ENCODE peak calls at places on chromosomes 12 and 14, in eight cellular contexts. A is choroid plexus epithelial cell; D is stimulated activated CD4-positive, alpha-beta T cell treated with anti-CD3 and anti-CD28 coated beads, Interleukin-15, amount 100 ng/mL, for 24 hours; P is activated T-cell treated with anti-CD3 and anti-CD28 coated beads, Interleukin-2, amount 50 U/mL, for 4 hours; M is sciatic nerve; F is NCI-H1092; O is RPMI7951; U is body of pancreas. K is an unnamed sample.

GRCh38 chr14:94474581-94475031 is 1.4 kb downstream of the SERPINA9 start:
- DNase-seq in D (no peak), P (no peak), A (peak; percentile 71), M (no peak), O (no peak), U (no peak), F (no peak), K (no peak)

GRCh38 chr14:73728106-73729014 is 14.2 kb upstream of the PNMA1 start:
- DNase-seq in U (peak; percentile 87), M (peak; percentile 94), P (peak; percentile 92), O (peak; percentile 73), A (peak; percentile 82), F (peak; percentile 30), D (peak; percentile 92), K (peak; percentile 94)

GRCh38 chr12:10667581-10667980 is 6.3 kb downstream of the STYK1 start:
- DNase-seq in U (no peak), P (no peak), O (no peak), D (no peak), M (no peak), A (no peak), F (no peak), K (no peak)

GRCh38 chr14:64725879-64726584 is 21.8 kb downstream of the PLEKHG3 start:
- DNase-seq in P (no peak), A (no peak), F (no peak), D (no peak), O (no peak), M (no peak), U (no peak), K (no peak)

GRCh38 chr14:38211258-38211735 is 3.6 kb downstream of the SSTR1 start:
- DNase-seq in U (no peak), A (no peak), M (no peak), D (no peak), F (no peak), P (no peak), O (no peak), K (no peak)

GRCh38 chr12:97308576-97309198 is 153.9 kb upstream of the RMST start:
- DNase-seq in D (no peak), O (peak; percentile 29), A (peak; percentile 73), P (no peak), F (peak; percentile 13), U (peak; percentile 23), M (no peak), K (no peak)

GRCh38 chr12:15336772-15337553 is 14.7 kb downstream of the PTPRO start:
- DNase-seq in A (peak; percentile 74), P (no peak), O (peak; percentile 34), F (no peak), M (no peak), D (no peak), U (no peak), K (no peak)

GRCh38 chr14:74133833-74134481 is 49.2 kb downstream of the LIN52 start:
- DNase-seq in A (no peak), M (no peak), P (no peak), U (no peak), D (no peak), O (no peak), F (no peak), K (no peak)

GRCh38 chr12:78470354-78471195 is 394.0 kb upstream of the SYT1 start:
- DNase-seq in U (peak; percentile 20), M (no peak), D (peak; percentile 1), F (peak; percentile 15), O (peak; percentile 51), A (peak; percentile 81), P (no peak), K (no peak)

GRCh38 chr12:20443792-20444191 is 75.5 kb downstream of the PDE3A start:
- DNase-seq in U (no peak), O (no peak), A (no peak), D (no peak), P (no peak), F (no peak), M (no peak), K (no peak)

GRCh38 chr14:104637546-104638003 is 33.0 kb upstream of the TMEM179 start:
- DNase-seq in P (no peak), M (no peak), F (no peak), A (no peak), U (no peak), O (no peak), D (no peak), K (no peak)

GRCh38 chr12:92814584-92814983 is 111.8 kb downstream of the PLEKHG7 start:
- DNase-seq in P (no peak), D (no peak), O (peak; percentile 1), F (no peak), A (no peak), M (no peak), U (no peak), K (no peak)

GRCh38 chr12:98464155-98464554 is 51.2 kb upstream of the TMPO start:
- DNase-seq in F (no peak), O (no peak), M (no peak), P (no peak), D (peak; percentile 7), U (peak; percentile 35), A (peak; percentile 77), K (no peak)

GRCh38 chr12:50005150-50005549 is 20.1 kb downstream of the RACGAP1 start:
- DNase-seq in O (no peak), F (no peak), D (no peak), A (no peak), P (no peak), U (no peak), M (no peak), K (no peak)

GRCh38 chr12:13950502-13950901 is 30.9 kb downstream of the GRIN2B start:
- DNase-seq in P (no peak), O (no peak), U (no peak), M (no peak), D (no peak), A (no peak), F (no peak), K (no peak)

GRCh38 chr12:80551897-80552296 is 107.9 kb downstream of the PTPRQ start:
- DNase-seq in F (no peak), O (peak; percentile 92), U (peak; percentile 5), M (no peak), D (no peak), P (no peak), A (peak; percentile 96), K (no peak)

GRCh38 chr14:47246367-47246766 is 429.0 kb downstream of the MDGA2 start:
- DNase-seq in U (no peak), A (no peak), D (no peak), P (no peak), M (no peak), O (no peak), F (no peak), K (no peak)

GRCh38 chr12:25337916-25338315 is 87.2 kb upstream of the KRAS start:
- DNase-seq in F (no peak), A (no peak), U (no peak), P (no peak), O (no peak), M (no peak), D (no peak), K (no peak)

GRCh38 chr12:103928736-103929050 is 1.5 kb upstream of the HSP90B1 start:
- DNase-seq in A (no peak), O (no peak), D (peak; percentile 65), P (peak; percentile 25), F (no peak), M (peak; percentile 64), U (peak; percentile 15), K (peak; percentile 87)

GRCh38 chr12:120106151-120106550 is 10.4 kb downstream of the RAB35 start:
- DNase-seq in D (no peak), M (no peak), U (no peak), A (no peak), O (no peak), F (no peak), P (no peak), K (no peak)

GRCh38 chr12:39723831-39724230 is 104.2 kb upstream of the ABCD2 start:
- DNase-seq in O (peak; percentile 51), U (no peak), P (no peak), A (peak; percentile 2), F (no peak), M (no peak), D (no peak), K (no peak)

GRCh38 chr14:50904719-50905118 is 32.9 kb downstream of the ABHD12B start:
- DNase-seq in D (no peak), O (no peak), U (no peak), P (no peak), M (no peak), A (no peak), F (no peak), K (no peak)

GRCh38 chr14:54348001-54348611 is 48.7 kb upstream of the CDKN3 start:
- DNase-seq in F (peak; percentile 50), P (no peak), M (no peak), A (peak; percentile 70), O (peak; percentile 52), U (peak; percentile 42), D (no peak), K (no peak)